ENCODE peak calls at places on chromosome 21, in four cellular contexts. Z, D, Y and M are unnamed samples.

GRCh38 chr21:31130821-31131220 is 92.5 kb upstream of the KRTAP19-8 start:
- DNase-seq in D (no peak), Z (no peak), Y (no peak), M (no peak)

GRCh38 chr21:43808832-43809251 is 19.5 kb downstream of the RRP1 start:
- DNase-seq in Y (peak), D (no peak), Z (no peak), M (no peak)

GRCh38 chr21:43658769-43659135 is 536 bp downstream of the HSF2BP start:
- DNase-seq in Z (no peak), D (peak), Y (no peak), M (no peak)

GRCh38 chr21:34775793-34776192 is 107.0 kb downstream of the CLIC6 start:
- DNase-seq in Y (no peak), D (no peak), Z (no peak), M (no peak)

GRCh38 chr21:39616373-39616772 is 3.6 kb downstream of the B3GALT5 start:
- DNase-seq in D (no peak), Y (no peak), Z (no peak), M (no peak)

GRCh38 chr21:37710555-37711293 is 205.5 kb downstream of the KCNJ6 start:
- DNase-seq in Y (no peak), Z (no peak), D (peak), M (peak)

GRCh38 chr21:21324297-21324696 is 326.1 kb downstream of the NCAM2 start:
- DNase-seq in D (no peak), Y (no peak), Z (no peak), M (no peak)

GRCh38 chr21:38914531-38915385 is 109.0 kb downstream of the ETS2 start:
- DNase-seq in D (no peak), Z (no peak), Y (peak), M (no peak)

GRCh38 chr21:15240846-15241245 is 176.0 kb upstream of the NRIP1 start:
- DNase-seq in D (no peak), Z (no peak), Y (no peak), M (no peak)

GRCh38 chr21:26057488-26058170 is 112.9 kb downstream of the APP start:
- DNase-seq in D (no peak), Y (no peak), Z (no peak), M (no peak)

DNA sequence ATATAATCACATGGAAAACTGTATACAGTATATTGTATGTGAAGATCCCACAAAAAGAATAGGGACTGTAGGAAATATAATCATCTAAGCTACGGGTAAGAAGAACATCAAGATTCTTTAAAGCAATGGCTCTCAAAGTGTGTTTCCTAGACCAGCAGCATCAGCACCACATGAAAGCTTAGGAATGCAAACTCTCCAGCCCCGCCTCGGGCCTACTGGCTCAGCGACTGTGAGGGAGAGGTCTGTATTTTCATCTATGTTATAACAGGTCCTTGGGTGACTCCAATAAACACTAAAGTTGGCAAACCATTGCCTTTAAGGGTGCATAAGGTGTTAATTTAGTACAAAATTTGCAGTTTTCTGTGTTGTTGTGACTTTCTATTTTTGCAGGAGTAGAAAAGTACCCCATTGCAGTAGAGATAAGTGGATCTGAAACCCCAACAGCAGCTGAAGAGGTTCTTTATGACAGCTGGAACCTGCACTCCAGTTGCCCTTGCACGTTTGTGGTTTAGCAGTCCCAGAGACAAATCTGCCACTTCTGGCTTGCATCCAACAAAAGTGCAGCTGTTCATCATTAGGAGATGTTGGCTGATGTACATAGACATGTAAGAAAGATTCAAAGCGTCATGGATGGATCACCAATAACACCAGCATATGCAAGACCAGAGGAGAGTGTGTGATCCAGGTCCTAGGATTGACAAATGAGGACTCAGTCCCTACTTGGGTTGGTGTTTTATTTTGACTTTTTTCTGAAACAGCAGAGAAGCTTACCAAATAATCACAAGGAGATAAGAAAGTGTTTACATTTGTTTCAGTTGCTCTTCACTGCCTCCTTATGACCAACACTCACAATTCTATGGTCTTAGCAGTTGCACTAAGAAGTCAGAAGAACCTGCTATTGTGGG is 15.9 kb upstream of the IFNAR1 start:
- DNase-seq in Z (no peak), D (no peak), Y (no peak), M (peak)
- H3K4me3 ChIP-seq in Z (no peak), D (no peak), Y (no peak), M (no peak)

DNA sequence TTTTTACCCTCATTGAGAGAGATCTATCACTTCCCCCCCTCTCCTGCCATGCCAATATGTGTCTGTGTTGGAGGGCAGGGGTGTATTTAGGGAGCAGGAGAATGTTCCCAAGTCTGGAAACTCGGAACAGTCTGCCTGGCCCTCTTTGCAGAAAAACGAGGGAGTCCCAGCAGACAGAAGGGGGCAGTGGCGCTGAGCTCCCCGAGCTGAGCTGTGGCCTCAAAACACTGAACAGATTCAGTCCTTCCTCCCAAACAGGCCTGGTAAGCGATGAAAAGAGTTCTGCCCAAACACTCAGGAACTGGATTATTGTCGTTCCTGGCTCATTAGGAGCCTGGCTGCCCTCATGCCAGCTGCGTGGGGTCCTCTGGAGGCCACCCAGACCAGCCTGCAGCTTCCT is 981 bp downstream of the CLDN14 start:
- DNase-seq in Z (no peak), D (no peak), Y (peak), M (peak)
- H3K4me3 ChIP-seq in Z (peak), D (no peak), Y (no peak), M (no peak)

GRCh38 chr21:36113647-36114428 is 21.0 kb upstream of the CBR3 start:
- DNase-seq in Z (no peak), D (no peak), Y (peak), M (no peak)
- H3K4me3 ChIP-seq in Z (no peak), D (no peak), Y (peak), M (peak)

DNA sequence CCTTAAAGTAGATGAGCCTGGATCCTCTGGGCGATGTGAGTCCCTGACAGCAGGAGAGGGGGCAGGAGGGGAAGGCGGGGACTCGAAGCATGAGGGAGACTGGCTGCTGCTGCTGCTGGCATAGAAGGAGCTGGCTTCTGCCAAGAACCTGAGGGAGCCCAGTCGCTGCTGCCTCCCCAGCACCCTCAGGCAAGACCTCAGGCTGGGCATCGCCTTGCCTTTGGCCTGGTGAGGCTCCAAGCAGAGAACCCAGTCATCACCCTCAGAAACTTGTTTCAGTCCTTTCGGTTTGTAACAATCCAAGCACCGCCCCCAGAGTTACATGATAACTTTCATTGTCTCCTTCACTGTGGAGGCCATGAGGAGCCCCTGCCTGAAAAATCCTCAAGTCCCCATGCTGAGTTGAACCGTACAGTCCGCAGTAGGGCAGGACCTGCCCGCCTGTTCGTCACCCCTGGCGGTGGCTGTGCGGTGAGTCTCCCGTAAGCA is 38.8 kb downstream of the POFUT2 start:
- DNase-seq in Z (no peak), D (no peak), Y (no peak), M (peak)
- H3K4me3 ChIP-seq in Z (peak), D (peak), Y (no peak), M (peak)